ENCODE peak calls at places on chromosome 16, in seven cellular contexts. C, I, J, E, X, O and W are unnamed samples.

GRCh38 chr16:74625500-74626350 is 18.8 kb upstream of the GLG1 start:
- DNase-seq in O (no peak), I (no peak), E (no peak), C (no peak), X (no peak), J (no peak), W (no peak)

GRCh38 chr16:52050418-52050817 is 496.5 kb downstream of the TOX3 start:
- DNase-seq in E (peak), C (no peak), I (no peak), O (no peak), X (no peak), J (peak), W (peak)

GRCh38 chr16:85556456-85557082 is 56.6 kb upstream of the GSE1 start:
- DNase-seq in O (no peak), J (no peak), E (peak), X (peak), C (no peak), I (no peak), W (no peak)

GRCh38 chr16:89453662-89454321 is 36.6 kb downstream of the ANKRD11 start:
- DNase-seq in J (peak), E (no peak), C (peak), X (no peak), O (no peak), I (no peak), W (peak)

GRCh38 chr16:22188595-22189442 is 17.3 kb upstream of the EEF2K start:
- DNase-seq in I (peak), O (peak), E (peak), X (peak), J (peak), C (peak), W (peak)

GRCh38 chr16:73768786-73769203 is 527.8 kb upstream of the PSMD7 start:
- DNase-seq in I (no peak), J (peak), X (no peak), O (no peak), E (no peak), C (peak), W (peak)

GRCh38 chr16:68470461-68471150 is 22.3 kb upstream of the SMPD3 start:
- DNase-seq in O (no peak), C (no peak), J (no peak), E (peak), I (no peak), X (peak), W (no peak)

GRCh38 chr16:86714166-86714565 is 135.8 kb downstream of the FOXL1 start:
- DNase-seq in X (no peak), I (no peak), J (peak), E (no peak), C (peak), O (no peak), W (peak)

GRCh38 chr16:80004113-80004512 is 403.6 kb upstream of the MAF start:
- DNase-seq in E (no peak), X (no peak), I (no peak), J (no peak), O (no peak), C (no peak), W (no peak)

DNA sequence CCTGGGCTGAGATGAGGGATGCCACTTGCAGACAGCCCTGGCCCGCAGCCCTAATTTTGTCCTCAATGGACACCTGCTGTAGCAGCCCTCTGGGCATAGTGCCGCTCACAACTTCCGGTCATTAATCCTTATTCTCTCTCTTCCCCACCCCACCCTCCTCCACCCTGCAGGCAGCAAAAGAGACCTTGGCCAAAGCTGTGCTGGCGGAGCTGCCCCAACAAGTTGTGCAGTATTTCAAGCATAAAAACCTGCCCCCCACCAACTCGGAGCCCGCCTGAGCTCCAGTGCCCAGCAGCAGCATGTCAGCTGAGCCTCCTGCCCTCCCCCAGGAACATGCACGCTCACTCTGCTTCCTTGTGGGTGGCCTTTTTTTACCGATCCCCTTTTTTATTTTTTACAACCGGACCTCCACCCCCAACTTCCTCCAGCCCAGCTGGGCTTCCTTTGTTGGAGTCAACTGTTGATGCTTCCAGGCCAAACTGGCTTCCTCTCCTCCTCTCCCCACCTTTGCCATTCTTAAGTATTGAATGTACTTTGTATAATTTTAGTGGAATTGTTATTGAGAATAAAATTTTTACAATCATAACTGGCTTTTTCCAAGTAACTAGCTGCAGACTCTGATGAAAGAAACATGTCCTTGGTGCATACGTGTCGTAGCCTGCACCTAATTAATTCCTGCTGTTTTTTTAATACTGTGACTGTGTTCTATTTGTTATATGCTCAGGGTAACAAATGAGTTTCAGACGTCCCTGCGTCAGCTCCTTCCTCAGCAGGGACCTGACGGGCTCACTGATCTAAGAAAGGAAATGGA is 38.3 kb downstream of the PSME3IP1 start:
- DNase-seq in O (no peak), I (no peak), X (no peak), J (peak), C (peak), E (peak), W (peak)
- H3K4me3 ChIP-seq in O (peak), I (no peak), X (no peak), J (no peak), C (no peak), E (no peak), W (no peak)

DNA sequence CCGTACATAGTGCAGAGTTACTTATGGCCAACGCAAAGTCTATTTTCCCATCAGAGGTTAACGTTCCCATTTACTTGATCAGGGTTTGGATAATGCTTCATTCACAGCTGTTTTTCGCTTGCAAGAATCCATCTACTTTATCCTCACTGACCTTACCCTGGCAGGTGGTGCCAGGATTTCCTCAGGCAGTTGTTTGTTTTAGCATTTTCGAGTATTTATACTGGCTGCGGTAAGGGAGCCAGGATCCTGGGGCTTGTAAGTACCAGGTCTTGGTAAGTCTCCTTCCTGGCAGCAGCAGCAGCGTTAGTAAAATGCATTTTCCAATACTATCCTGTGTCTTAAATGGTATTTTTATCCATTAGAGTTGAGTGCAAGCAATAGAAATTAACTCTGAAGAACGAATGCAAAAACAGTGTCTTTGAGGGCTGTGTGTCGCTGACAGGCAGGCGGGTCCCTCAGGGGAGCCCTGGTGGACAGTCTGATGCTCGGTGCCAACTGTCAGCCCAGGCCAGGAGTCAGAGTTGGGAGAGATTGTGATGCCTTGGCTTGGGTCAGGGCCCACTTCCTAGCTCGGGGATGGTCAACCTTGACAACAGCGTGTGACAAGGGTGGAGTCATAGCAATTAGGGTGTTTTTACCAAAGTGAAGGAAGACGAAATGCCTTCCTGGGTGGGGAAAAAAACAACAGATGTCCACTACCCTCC is 92.4 kb upstream of the HSBP1 start:
- DNase-seq in C (no peak), J (no peak), X (no peak), I (no peak), O (peak), E (no peak), W (no peak)
- TF ChIP-seq CTCF in C (no peak), J (no peak), X (no peak), I (no peak), O (no peak), E (no peak), W (no peak)

GRCh38 chr16:88430524-88431446 is 22.3 kb upstream of the ZFPM1 start:
- DNase-seq in I (no peak), O (no peak), X (peak), J (peak), E (no peak), C (no peak), W (no peak)
- H3K4me3 ChIP-seq in I (peak), O (peak), X (peak), J (peak), E (no peak), C (no peak), W (no peak)

DNA sequence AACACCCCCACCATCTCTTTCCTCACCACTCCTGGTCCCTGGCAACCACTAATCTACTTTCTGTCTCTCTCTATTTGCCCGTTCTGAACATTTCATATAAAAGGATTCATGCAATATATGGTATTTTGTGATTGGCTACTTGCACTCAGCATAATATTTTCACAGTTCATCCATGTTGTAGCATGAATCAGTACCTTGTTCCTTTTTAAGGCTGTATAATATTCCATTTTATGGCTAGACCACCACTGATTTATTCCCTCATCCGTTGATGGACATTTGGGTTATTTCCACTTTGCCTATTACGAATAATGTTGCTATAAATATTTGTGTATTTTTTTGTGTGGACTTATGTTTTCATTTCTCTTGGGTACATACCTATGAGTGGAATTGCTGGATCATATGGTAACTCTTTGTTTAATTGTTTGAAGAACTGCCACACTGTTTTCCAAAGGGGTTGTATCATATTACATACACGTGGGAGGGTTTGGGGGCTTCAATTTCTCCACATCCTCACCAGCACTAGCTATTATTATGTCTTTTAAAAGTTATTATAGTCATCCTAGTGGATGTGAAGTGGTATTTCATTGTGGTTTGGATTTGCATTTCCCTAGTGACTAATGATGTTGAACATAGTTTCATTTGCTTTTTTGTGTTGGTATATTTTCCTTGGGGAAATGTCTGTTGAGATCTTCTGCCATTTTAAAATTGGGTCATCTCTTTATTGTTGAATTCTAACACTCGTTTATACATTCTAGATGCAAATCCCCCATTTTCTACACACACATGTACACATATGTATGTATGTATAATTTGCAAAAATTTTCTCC is 26.3 kb downstream of the SEC14L5 start:
- DNase-seq in O (no peak), E (no peak), I (no peak), X (no peak), C (no peak), J (peak), W (no peak)
- TF ChIP-seq CTCF in O (no peak), E (no peak), I (no peak), X (no peak), C (no peak), J (no peak), W (no peak)

DNA sequence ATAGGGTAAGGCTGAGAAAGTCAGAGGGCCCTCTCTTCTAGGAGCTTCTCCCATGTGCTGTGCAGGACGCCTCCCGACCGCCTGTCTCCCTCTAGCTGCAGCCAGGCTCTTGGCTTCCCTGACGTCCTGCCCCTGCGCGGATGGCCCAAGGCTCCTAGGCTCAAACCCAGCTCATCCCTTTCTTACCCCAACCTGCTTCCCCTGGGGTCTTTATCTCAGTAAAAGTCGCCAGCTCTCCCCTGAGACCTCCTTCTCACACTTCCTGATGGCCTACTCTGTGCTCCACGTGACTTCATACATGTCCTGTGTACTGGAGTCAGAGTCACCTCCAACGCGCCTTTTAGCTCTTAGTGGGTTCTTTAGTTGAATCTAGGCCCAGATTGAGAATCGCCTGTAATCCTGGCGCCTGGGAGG is 1.1 kb upstream of the ZNF747 start:
- DNase-seq in O (no peak), C (peak), X (peak), J (peak), E (no peak), I (peak), W (peak)
- H3K4me3 ChIP-seq in O (peak), C (peak), X (peak), J (peak), E (peak), I (peak), W (peak)

DNA sequence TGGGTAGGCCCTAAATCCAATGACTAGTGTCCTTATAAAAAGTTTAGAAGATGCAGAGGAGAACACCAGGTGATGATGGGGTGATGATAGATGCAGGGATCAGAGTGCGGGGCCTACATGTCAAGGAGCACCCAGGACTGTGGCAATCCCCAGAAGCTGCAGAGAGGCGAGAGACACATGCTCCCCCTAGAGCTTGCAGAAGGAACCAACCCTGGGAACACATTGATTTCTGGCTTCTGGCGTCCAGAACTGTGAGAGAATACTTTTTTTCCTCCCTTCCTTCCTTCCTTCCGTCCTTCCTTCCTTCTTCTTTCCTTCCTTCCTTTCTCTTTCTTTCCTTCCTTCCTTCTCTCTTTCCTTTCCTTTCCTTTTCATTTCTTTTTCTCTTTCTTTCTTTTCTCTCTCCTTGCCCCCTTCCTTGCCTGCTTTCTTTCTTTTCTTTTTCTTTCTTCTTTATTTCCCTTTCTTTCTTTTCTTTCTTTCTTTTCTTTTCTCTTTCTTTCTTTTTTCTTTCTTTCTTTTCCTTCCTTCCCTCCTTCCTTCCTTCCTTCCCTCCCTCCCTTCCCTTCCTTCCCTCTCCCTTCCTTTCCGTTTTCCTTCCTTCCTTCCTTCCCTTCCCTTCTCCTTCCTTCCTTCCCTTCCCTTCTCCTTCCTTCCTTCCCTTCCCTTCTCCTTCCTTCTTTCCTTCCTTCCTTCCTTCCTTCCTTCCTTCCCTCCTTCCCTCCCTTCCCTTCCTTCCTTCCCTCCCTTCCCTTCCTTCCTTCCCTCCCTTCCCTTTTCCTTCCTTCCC is 134.3 kb downstream of the HAPSTR1 start:
- DNase-seq in O (no peak), X (no peak), E (no peak), C (no peak), J (no peak), I (no peak), W (peak)
- TF ChIP-seq CTCF in O (no peak), X (no peak), E (peak), C (peak), J (no peak), I (no peak), W (peak)

GRCh38 chr16:81095953-81096714 is at the start of gene GCSH:
- DNase-seq in X (peak), I (peak), C (peak), J (peak), O (peak), E (peak), W (peak)
- H3K4me3 ChIP-seq in X (peak), I (peak), C (peak), J (peak), O (peak), E (peak), W (peak)

GRCh38 chr16:66849543-66849942 is 5.3 kb downstream of the CA7 start:
- DNase-seq in I (no peak), C (no peak), O (no peak), X (no peak), E (no peak), J (no peak), W (no peak)
- TF ChIP-seq CTCF in I (no peak), C (no peak), O (no peak), X (no peak), E (no peak), J (no peak), W (no peak)

GRCh38 chr16:11224894-11225676 is 30.9 kb downstream of the SOCS1 start:
- DNase-seq in O (no peak), C (no peak), J (peak), I (no peak), X (peak), E (peak), W (no peak)
- H3K4me3 ChIP-seq in O (no peak), C (no peak), J (no peak), I (no peak), X (no peak), E (peak), W (no peak)

GRCh38 chr16:1155353-1156110 is 2.6 kb downstream of the CACNA1H start:
- DNase-seq in E (no peak), I (no peak), C (no peak), J (no peak), O (no peak), X (no peak), W (no peak)

GRCh38 chr16:1156983-1157638 is 4.2 kb downstream of the CACNA1H start:
- DNase-seq in J (no peak), E (no peak), O (no peak), X (no peak), C (no peak), I (no peak), W (no peak)

GRCh38 chr16:1154887-1155331 is 2.0 kb downstream of the CACNA1H start:
- DNase-seq in O (no peak), X (no peak), C (no peak), J (peak), E (no peak), I (no peak), W (no peak)

GRCh38 chr16:1157639-1158455 is 4.9 kb downstream of the CACNA1H start:
- DNase-seq in J (no peak), C (no peak), O (no peak), E (no peak), X (no peak), I (no peak), W (no peak)

GRCh38 chr16:1156111-1156982 is 3.4 kb downstream of the CACNA1H start:
- DNase-seq in C (no peak), X (no peak), J (no peak), O (no peak), E (no peak), I (no peak), W (no peak)
- TF ChIP-seq CTCF in C (no peak), X (no peak), J (no peak), O (no peak), E (no peak), I (no peak), W (no peak)